ENCODE peak calls at places on chromosomes 13 and 19, in four cellular contexts. E, A, S and U are unnamed samples.

GRCh38 chr19:7926021-7926726 is at the start of gene CTXN1:
- DNase-seq in E (peak), A (peak), S (peak), U (peak)

GRCh38 chr19:8615022-8615421 is 4.5 kb upstream of the ADAMTS10 start:
- DNase-seq in E (no peak), A (no peak), S (no peak), U (no peak)

GRCh38 chr13:72868229-72868628 is 86.3 kb downstream of the PIBF1 start:
- DNase-seq in E (no peak), A (no peak), S (no peak), U (no peak)

GRCh38 chr19:2865334-2866221 is 1.6 kb upstream of the ZNF556 start:
- DNase-seq in E (peak), A (no peak), S (no peak), U (no peak)

GRCh38 chr13:93951153-93951552 is 528.3 kb downstream of the DCT start:
- DNase-seq in E (no peak), A (no peak), S (peak), U (peak)

GRCh38 chr19:54231077-54231931 is 8.5 kb upstream of the LILRB3 start:
- DNase-seq in E (peak), A (peak), S (peak), U (peak)

GRCh38 chr19:3667766-3668165 is 32.5 kb downstream of the PIP5K1C start:
- DNase-seq in E (no peak), A (no peak), S (no peak), U (no peak)

GRCh38 chr19:46116121-46116520 is 8.4 kb downstream of the IGFL3 start:
- DNase-seq in E (no peak), A (no peak), S (no peak), U (no peak)

GRCh38 chr19:6587093-6587820 is 3.7 kb downstream of the CD70 start:
- DNase-seq in E (no peak), A (no peak), S (no peak), U (no peak)

GRCh38 chr19:43809762-43810696 is 7.8 kb upstream of the LYPD5 start:
- DNase-seq in E (no peak), A (no peak), S (peak), U (peak)

GRCh38 chr13:112629161-112629560 is 41.2 kb upstream of the TUBGCP3 start:
- DNase-seq in E (no peak), A (no peak), S (no peak), U (no peak)

GRCh38 chr19:49107625-49108459 is 6.3 kb upstream of the LIN7B start:
- DNase-seq in E (no peak), A (no peak), S (no peak), U (no peak)

GRCh38 chr13:21435710-21436151 is 23.4 kb downstream of the ZDHHC20 start:
- DNase-seq in E (no peak), A (no peak), S (peak), U (peak)

GRCh38 chr13:20197361-20197834 is 4.7 kb upstream of the GJB2 start:
- DNase-seq in E (peak), A (no peak), S (peak), U (peak)

GRCh38 chr13:32042567-32042966 is 11.0 kb downstream of the FRY start:
- DNase-seq in E (no peak), A (no peak), S (no peak), U (no peak)

GRCh38 chr13:42039457-42039945 is 8.9 kb upstream of the DGKH start:
- DNase-seq in E (no peak), A (no peak), S (no peak), U (no peak)

GRCh38 chr13:68523838-68524424 is 1293.8 kb upstream of the PCDH9 start:
- DNase-seq in E (no peak), A (no peak), S (no peak), U (no peak)

GRCh38 chr19:719636-720377 is 11.1 kb downstream of the PALM start:
- DNase-seq in E (no peak), A (no peak), S (no peak), U (no peak)

GRCh38 chr13:51557875-51558604 is 26.2 kb upstream of the WDFY2 start:
- DNase-seq in E (no peak), A (no peak), S (peak), U (peak)

GRCh38 chr19:35347171-35347929 is at the start of gene FFAR1:
- DNase-seq in E (peak), A (peak), S (no peak), U (no peak)

GRCh38 chr19:9323557-9323918 is 441 bp upstream of the ZNF559 start:
- DNase-seq in E (peak), A (no peak), S (peak), U (peak)

GRCh38 chr19:20367811-20368294 is 197.7 kb downstream of the ZNF737 start:
- DNase-seq in E (no peak), A (no peak), S (no peak), U (no peak)

GRCh38 chr19:7395360-7395781 is 46.6 kb downstream of the ARHGEF18 start:
- DNase-seq in E (peak), A (no peak), S (peak), U (no peak)

GRCh38 chr19:33349319-33350289 is 23.9 kb upstream of the CEBPG start:
- DNase-seq in E (no peak), A (no peak), S (no peak), U (no peak)

DNA sequence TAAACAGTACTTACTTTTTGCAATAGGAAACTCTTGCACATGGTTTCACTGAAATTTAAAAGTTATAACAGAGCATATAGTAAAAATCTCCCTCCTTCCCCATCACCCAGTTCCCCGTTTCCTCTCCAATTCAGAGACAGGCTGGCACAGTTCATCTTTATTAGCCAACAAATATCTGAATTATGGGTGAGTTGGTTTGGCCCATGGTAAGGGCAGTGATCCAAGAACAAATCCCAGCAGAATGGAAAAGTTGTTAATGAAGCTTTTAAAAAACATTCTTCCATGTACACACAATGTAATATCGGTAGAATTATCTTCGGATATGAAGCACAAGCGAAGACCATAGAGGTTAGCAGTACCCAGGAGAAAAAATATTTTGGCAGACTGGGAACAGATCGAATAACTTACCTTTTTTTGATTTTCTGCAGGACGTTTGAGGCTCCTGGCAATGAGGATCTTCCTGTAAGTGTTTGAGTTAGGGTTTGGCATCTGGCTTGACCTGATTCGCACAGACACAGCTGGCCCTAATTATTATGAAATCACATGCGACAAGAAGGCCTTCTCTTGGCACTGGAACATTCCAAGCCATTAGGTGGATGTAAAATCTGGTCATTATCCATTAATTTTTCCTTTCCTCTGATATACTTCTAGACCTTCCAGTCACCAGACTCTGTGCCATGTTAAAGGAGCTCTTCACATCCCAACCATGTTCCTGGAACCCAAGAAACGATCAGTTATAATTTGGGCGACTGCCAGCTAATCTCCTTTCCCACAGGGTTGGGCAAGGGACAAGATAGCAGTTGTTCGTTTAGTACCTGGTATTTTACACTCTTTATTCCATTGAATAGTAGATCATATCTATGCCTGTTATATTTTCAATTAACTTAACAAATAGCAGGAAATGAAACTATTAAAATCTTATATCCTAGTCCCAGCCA is 139.4 kb upstream of the TSC22D1 start:
- DNase-seq in E (no peak), A (no peak), S (no peak), U (no peak)
- H3K4me3 ChIP-seq in E (no peak), A (no peak), S (no peak), U (no peak)

DNA sequence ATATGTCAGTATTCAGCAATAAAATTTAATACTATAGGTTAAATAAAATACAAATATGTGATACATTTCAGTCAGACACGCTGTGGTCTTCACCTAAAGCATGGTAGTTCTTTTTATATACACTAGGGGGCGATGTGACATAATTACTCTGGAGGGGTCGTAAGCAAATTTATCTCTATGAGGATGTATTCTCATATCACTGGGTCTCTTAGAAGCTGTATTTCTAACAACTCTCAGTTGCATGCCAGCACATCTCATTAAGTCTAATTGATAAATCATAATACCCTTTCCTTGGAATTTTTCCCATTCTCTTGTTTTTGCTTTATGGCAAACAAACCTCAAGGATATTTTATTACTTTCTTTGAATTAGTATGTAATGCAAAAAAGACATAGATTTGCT is 3.9 kb upstream of the PCDH17 start:
- DNase-seq in E (no peak), A (no peak), S (peak), U (peak)
- TF ChIP-seq CTCF in E (peak), A (no peak), S (peak), U (peak)

DNA sequence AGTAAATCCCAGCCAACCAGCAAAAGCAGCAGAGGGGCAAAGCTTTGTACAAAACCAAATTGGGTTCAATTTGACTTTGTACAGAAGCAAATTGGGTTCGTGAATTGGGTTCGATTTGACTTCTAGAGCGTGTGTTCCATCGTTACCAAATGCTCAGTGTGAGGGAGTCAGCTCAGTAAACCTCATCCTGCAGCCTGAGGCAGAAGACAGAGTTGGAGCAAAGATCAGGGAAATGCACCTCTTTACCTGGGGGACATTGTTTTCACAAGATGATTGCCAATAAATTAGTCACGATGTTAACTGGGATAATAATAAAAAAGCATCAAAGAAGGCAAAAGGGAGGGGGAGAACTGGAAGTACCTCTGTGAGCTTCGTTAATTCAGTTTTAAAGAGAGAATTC is 1.5 kb downstream of the RAB20 start:
- DNase-seq in E (no peak), A (no peak), S (no peak), U (no peak)
- H3K4me3 ChIP-seq in E (no peak), A (peak), S (peak), U (peak)

GRCh38 chr13:83297591-83298305 is 584.5 kb downstream of the SLITRK1 start:
- DNase-seq in E (no peak), A (no peak), S (peak), U (no peak)

GRCh38 chr13:83295684-83296083 is 586.6 kb downstream of the SLITRK1 start:
- DNase-seq in E (no peak), A (no peak), S (no peak), U (no peak)

DNA sequence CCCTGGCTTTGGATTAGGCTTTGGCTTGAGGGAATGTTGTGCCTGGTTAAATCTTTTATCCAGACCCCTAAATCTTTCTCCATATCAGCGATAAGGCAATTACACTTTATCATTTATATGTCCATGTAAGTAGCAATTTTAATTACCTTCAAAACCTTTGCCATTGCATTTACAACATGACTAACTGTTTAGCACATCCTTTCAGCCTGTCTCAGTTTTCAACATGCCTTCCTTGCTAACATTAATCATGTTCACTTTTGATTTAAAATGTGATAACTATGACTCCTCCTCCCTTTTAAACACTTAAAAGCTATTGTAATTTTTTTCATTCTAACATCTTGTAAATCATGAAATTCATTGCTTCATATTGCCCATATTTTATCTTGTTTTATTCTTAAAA is 583.6 kb downstream of the SLITRK1 start:
- DNase-seq in E (no peak), A (no peak), S (no peak), U (no peak)
- TF ChIP-seq CTCF in E (no peak), A (no peak), S (no peak), U (no peak)

GRCh38 chr13:24251525-24251924 is 57.9 kb upstream of the C1QTNF9 start:
- DNase-seq in E (peak), A (no peak), S (no peak), U (no peak)

GRCh38 chr13:24254151-24254810 is 55.1 kb upstream of the C1QTNF9 start:
- DNase-seq in E (no peak), A (no peak), S (peak), U (peak)

GRCh38 chr13:24252136-24252535 is 57.2 kb upstream of the C1QTNF9 start:
- DNase-seq in E (no peak), A (no peak), S (no peak), U (no peak)

GRCh38 chr13:24249586-24249985 is 59.8 kb upstream of the C1QTNF9 start:
- DNase-seq in E (no peak), A (no peak), S (no peak), U (no peak)

DNA sequence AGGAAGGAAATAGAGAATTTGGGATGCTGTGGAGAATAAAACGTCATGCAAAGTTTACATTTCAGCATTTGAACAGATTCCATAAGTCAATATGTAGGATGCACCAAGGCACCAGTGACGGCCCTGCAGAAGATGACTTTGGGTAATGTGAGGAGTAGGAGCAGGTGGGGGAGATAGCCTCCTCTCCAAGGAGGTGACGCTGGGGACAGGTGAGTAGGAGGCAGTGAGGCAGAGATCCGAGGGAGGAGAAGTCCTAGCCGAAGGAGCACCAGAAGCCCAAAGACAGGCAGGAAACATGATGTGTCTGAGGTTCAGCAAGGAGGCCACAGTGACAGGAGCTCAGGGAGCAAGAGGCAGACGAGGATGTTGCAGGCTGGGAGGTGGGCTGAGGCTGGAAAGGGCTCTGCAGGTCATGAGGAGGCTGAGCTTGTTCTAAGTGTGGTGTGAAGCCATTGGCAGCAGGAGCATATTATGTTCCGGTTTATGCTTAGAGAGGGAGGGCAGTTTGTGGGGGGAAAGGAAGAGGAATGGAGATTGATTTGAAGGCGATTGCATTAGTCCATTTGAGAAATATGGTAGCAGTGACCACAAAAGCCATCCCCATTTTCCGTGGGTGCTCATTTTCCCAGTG is 55.7 kb upstream of the C1QTNF9 start:
- DNase-seq in E (no peak), A (no peak), S (no peak), U (no peak)
- H3K4me3 ChIP-seq in E (no peak), A (no peak), S (no peak), U (no peak)

DNA sequence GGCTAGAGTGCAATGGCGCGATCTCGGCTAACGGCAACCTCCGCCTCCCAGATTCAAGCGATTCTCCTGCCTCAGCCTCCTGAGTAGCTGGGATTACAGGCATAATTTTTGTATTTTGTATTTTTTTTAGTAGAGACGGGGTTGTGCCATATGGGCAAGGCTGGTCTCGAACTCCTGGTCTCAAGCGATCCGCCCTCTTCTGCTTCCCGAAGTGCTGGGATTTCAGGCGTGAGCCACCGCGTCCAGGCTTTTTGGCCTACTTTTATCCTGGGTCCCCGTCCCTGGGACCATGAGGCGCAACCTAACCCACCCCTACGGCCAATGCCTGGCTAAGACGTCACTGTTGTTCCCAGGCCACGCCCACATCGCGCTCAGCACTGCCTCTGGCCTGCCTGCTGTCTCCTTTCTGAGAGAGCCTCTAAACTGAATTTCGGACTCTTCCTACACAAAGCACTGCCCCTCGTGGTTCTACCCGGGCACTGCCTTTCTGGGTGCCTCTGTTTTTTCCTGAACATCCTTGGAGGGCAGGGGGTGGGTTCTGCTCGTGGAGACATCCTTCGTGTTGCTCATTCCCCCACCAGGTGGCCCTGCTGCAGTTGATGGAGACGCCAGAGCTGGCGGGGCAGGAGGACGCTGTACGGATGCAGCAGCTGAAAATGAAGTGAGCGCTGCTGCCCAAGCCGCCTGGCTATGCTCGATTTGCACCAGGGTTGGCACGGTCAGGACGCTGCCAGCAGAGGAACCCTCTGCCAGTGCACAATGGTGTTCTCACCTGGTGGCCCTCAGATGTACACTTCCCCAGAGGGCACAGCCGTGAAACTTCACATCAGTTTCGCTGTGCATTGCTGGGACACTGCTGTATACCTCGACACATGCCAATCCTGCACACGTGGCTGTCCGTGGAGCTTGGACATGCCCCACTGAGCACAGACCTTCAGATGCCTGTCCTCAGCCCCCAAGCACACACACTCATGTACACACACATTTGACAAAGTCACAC is 2.0 kb downstream of the REX1BD start:
- DNase-seq in E (peak), A (no peak), S (peak), U (no peak)
- TF ChIP-seq CTCF in E (peak), A (no peak), S (peak), U (no peak)